ENCODE peak calls at places on chromosomes 3 and 15, in six cellular contexts. One of them, this sample, is unnamed.

GRCh38 chr15:31328425-31328998 is 1.9 kb downstream of the KLF13 start:
- DNase-seq in HCT116: no peak
- DNase-seq in HepG2: no peak
- DNase-seq in GM12878: no peak
- DNase-seq in K562: no peak
- DNase-seq in H1: no peak
- DNase-seq in this sample: no peak

GRCh38 chr3:1734494-1735122 is 364.1 kb upstream of the CNTN4 start:
- DNase-seq in HCT116: no peak
- DNase-seq in HepG2: no peak
- DNase-seq in GM12878: no peak
- DNase-seq in K562: no peak
- DNase-seq in H1: no peak
- DNase-seq in this sample: no peak

GRCh38 chr3:186361612-186362408 is at the start of gene DGKG:
- DNase-seq in HCT116: no peak
- DNase-seq in HepG2: no peak
- DNase-seq in GM12878: no peak
- DNase-seq in K562: no peak
- DNase-seq in H1: peak
- DNase-seq in this sample: no peak

GRCh38 chr3:52694528-52695189 is 8.8 kb downstream of the GNL3 start:
- DNase-seq in HCT116: no peak
- DNase-seq in HepG2: no peak
- DNase-seq in GM12878: no peak
- DNase-seq in K562: peak
- DNase-seq in H1: no peak
- DNase-seq in this sample: no peak

GRCh38 chr3:127081001-127081720 is 98.2 kb downstream of the PLXNA1 start:
- DNase-seq in HCT116: no peak
- DNase-seq in HepG2: no peak
- DNase-seq in GM12878: no peak
- DNase-seq in K562: no peak
- DNase-seq in H1: no peak
- DNase-seq in this sample: no peak

GRCh38 chr15:39110746-39111145 is 470.1 kb upstream of the THBS1 start:
- DNase-seq in HCT116: no peak
- DNase-seq in HepG2: no peak
- DNase-seq in GM12878: no peak
- DNase-seq in K562: no peak
- DNase-seq in H1: no peak
- DNase-seq in this sample: no peak

GRCh38 chr3:107870096-107870495 is 220.7 kb downstream of the CD47 start:
- DNase-seq in HCT116: no peak
- DNase-seq in HepG2: no peak
- DNase-seq in GM12878: no peak
- DNase-seq in K562: no peak
- DNase-seq in H1: no peak
- DNase-seq in this sample: no peak

GRCh38 chr3:139044366-139045210 is at the start of gene PRR23C:
- DNase-seq in HCT116: no peak
- DNase-seq in HepG2: no peak
- DNase-seq in GM12878: no peak
- DNase-seq in K562: no peak
- DNase-seq in H1: no peak
- DNase-seq in this sample: no peak

GRCh38 chr15:44569316-44569715 is 32.4 kb downstream of the EIF3J start:
- DNase-seq in HCT116: no peak
- DNase-seq in HepG2: no peak
- DNase-seq in GM12878: no peak
- DNase-seq in K562: no peak
- DNase-seq in H1: no peak
- DNase-seq in this sample: no peak

GRCh38 chr3:155391104-155391503 is 97.6 kb upstream of the STRIT1 start:
- DNase-seq in HCT116: no peak
- DNase-seq in HepG2: no peak
- DNase-seq in GM12878: no peak
- DNase-seq in K562: no peak
- DNase-seq in H1: no peak
- DNase-seq in this sample: no peak

GRCh38 chr3:1183320-1184048 is 90.7 kb downstream of the CNTN6 start:
- DNase-seq in HCT116: no peak
- DNase-seq in HepG2: no peak
- DNase-seq in GM12878: no peak
- DNase-seq in K562: no peak
- DNase-seq in H1: no peak
- DNase-seq in this sample: no peak

GRCh38 chr3:55060921-55061555 is 133.2 kb upstream of the LRTM1 start:
- DNase-seq in HCT116: no peak
- DNase-seq in HepG2: no peak
- DNase-seq in GM12878: no peak
- DNase-seq in K562: no peak
- DNase-seq in H1: no peak
- DNase-seq in this sample: peak

GRCh38 chr3:118628704-118629341 is 405.8 kb downstream of the IGSF11 start:
- DNase-seq in HCT116: peak
- DNase-seq in HepG2: peak
- DNase-seq in GM12878: peak
- DNase-seq in K562: peak
- DNase-seq in H1: peak
- DNase-seq in this sample: peak

GRCh38 chr3:52028572-52028971 is 27.8 kb downstream of the DUSP7 start:
- DNase-seq in HCT116: no peak
- DNase-seq in HepG2: no peak
- DNase-seq in GM12878: no peak
- DNase-seq in K562: no peak
- DNase-seq in H1: no peak
- DNase-seq in this sample: no peak

GRCh38 chr15:84844964-84845363 is 27.8 kb downstream of the ALPK3 start:
- DNase-seq in HCT116: no peak
- DNase-seq in HepG2: peak
- DNase-seq in GM12878: no peak
- DNase-seq in K562: no peak
- DNase-seq in H1: no peak
- DNase-seq in this sample: no peak

GRCh38 chr15:65110676-65111292 is 4.2 kb downstream of the UBAP1L start:
- DNase-seq in HCT116: no peak
- DNase-seq in HepG2: no peak
- DNase-seq in GM12878: no peak
- DNase-seq in K562: peak
- DNase-seq in H1: no peak
- DNase-seq in this sample: no peak

GRCh38 chr15:41499109-41499851 is 5.6 kb downstream of the ITPKA start:
- DNase-seq in HCT116: no peak
- DNase-seq in HepG2: no peak
- DNase-seq in GM12878: no peak
- DNase-seq in K562: no peak
- DNase-seq in H1: no peak
- DNase-seq in this sample: no peak

GRCh38 chr15:31266712-31267111 is 59.9 kb upstream of the KLF13 start:
- DNase-seq in HCT116: no peak
- DNase-seq in HepG2: no peak
- DNase-seq in GM12878: no peak
- DNase-seq in K562: no peak
- DNase-seq in H1: peak
- DNase-seq in this sample: no peak

GRCh38 chr15:26029146-26029545 is 166.0 kb upstream of the ATP10A start:
- DNase-seq in HCT116: no peak
- DNase-seq in HepG2: no peak
- DNase-seq in GM12878: no peak
- DNase-seq in K562: no peak
- DNase-seq in H1: no peak
- DNase-seq in this sample: no peak

GRCh38 chr15:77028451-77029165 is 33.7 kb downstream of the PSTPIP1 start:
- DNase-seq in HCT116: no peak
- DNase-seq in HepG2: no peak
- DNase-seq in GM12878: no peak
- DNase-seq in K562: no peak
- DNase-seq in H1: no peak
- DNase-seq in this sample: no peak

GRCh38 chr3:140292684-140293083 is 357.7 kb downstream of the CLSTN2 start:
- DNase-seq in HCT116: no peak
- DNase-seq in HepG2: no peak
- DNase-seq in GM12878: no peak
- DNase-seq in K562: no peak
- DNase-seq in H1: no peak
- DNase-seq in this sample: no peak

GRCh38 chr3:135965506-135966348 is at the start of gene PPP2R3A:
- DNase-seq in HCT116: peak
- DNase-seq in HepG2: peak
- DNase-seq in GM12878: no peak
- DNase-seq in K562: peak
- DNase-seq in H1: peak
- DNase-seq in this sample: peak

GRCh38 chr3:125042725-125043406 is 12.9 kb downstream of the HEG1 start:
- DNase-seq in HCT116: no peak
- DNase-seq in HepG2: no peak
- DNase-seq in GM12878: no peak
- DNase-seq in K562: no peak
- DNase-seq in H1: no peak
- DNase-seq in this sample: no peak

GRCh38 chr3:12994357-12994606 is 78.9 kb downstream of the IQSEC1 start:
- DNase-seq in HCT116: no peak
- DNase-seq in HepG2: no peak
- DNase-seq in GM12878: no peak
- DNase-seq in K562: peak
- DNase-seq in H1: peak
- DNase-seq in this sample: no peak

GRCh38 chr15:77768107-77768506 is 135.4 kb upstream of the LINGO1 start:
- DNase-seq in HCT116: no peak
- DNase-seq in HepG2: no peak
- DNase-seq in GM12878: no peak
- DNase-seq in K562: no peak
- DNase-seq in H1: no peak
- DNase-seq in this sample: no peak

DNA sequence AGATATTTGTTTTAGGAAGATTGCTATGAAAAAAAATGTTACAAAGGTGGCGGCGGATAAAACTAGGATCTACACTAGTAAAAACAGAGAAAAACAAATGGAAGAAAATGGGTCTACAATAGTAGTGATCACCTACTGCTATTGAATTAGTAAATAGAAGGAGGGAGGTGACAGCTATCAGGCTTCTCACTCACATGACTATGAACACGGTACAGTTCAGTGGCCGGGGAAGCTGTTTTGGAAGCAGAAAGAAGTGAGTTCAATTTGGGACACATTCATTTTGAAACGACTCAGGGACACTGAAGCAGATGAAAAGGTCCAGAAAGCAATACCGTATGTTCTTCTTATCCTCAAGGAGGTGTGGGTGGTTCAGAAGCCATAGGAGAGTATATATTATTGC is 138.3 kb downstream of the GSK3B start:
- DNase-seq in HCT116: no peak
- DNase-seq in HepG2: no peak
- DNase-seq in GM12878: no peak
- DNase-seq in K562: no peak
- DNase-seq in H1: no peak
- DNase-seq in this sample: no peak
- TF ChIP-seq ZNF274 in HCT116: no peak
- TF ChIP-seq ZNF274 in HepG2: no peak
- TF ChIP-seq ZNF274 in GM12878: no peak
- TF ChIP-seq ZNF274 in K562: no peak
- TF ChIP-seq ZNF274 in H1: no peak
- TF ChIP-seq ZNF274 in this sample: no peak

GRCh38 chr15:74573987-74574386 is 33.0 kb downstream of the ARID3B start:
- DNase-seq in HCT116: no peak
- DNase-seq in HepG2: no peak
- DNase-seq in GM12878: no peak
- DNase-seq in K562: no peak
- DNase-seq in H1: no peak
- DNase-seq in this sample: no peak
- TF ChIP-seq ZNF274 in HCT116: no peak
- TF ChIP-seq ZNF274 in HepG2: no peak
- TF ChIP-seq ZNF274 in GM12878: no peak
- TF ChIP-seq ZNF274 in K562: no peak
- TF ChIP-seq ZNF274 in H1: no peak
- TF ChIP-seq ZNF274 in this sample: no peak

DNA sequence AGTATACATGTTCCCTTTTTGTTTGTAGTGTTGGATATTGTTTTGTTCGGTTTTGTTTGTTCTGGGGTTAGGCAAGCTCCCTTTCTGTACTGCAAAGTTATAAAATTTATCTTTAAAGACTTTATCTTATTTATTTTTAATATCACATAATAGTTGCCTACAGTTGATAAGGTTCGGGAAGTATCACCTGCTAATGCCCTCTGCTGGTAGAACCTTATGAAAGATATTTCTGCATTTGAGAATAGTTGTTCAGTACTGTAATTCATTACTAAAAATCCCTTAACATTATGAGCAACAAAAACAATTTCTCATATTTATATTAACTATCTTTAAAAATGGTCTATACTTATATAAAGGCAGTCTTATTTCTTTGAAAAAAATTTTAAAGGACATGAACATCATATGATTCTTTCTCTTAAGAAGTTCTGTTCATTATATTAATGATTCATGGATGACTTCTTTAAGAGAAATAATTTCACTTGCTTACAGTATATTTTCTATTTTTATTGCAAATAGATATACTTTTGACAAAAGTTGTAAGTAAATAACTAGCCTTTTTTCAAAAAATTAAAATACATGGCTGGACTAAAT is 1126.8 kb downstream of the SI start:
- DNase-seq in HCT116: no peak
- DNase-seq in HepG2: peak
- DNase-seq in GM12878: no peak
- DNase-seq in K562: no peak
- DNase-seq in H1: no peak
- DNase-seq in this sample: no peak
- TF ChIP-seq ZNF274 in HCT116: no peak
- TF ChIP-seq ZNF274 in HepG2: no peak
- TF ChIP-seq ZNF274 in GM12878: no peak
- TF ChIP-seq ZNF274 in K562: no peak
- TF ChIP-seq ZNF274 in H1: no peak
- TF ChIP-seq ZNF274 in this sample: no peak

DNA sequence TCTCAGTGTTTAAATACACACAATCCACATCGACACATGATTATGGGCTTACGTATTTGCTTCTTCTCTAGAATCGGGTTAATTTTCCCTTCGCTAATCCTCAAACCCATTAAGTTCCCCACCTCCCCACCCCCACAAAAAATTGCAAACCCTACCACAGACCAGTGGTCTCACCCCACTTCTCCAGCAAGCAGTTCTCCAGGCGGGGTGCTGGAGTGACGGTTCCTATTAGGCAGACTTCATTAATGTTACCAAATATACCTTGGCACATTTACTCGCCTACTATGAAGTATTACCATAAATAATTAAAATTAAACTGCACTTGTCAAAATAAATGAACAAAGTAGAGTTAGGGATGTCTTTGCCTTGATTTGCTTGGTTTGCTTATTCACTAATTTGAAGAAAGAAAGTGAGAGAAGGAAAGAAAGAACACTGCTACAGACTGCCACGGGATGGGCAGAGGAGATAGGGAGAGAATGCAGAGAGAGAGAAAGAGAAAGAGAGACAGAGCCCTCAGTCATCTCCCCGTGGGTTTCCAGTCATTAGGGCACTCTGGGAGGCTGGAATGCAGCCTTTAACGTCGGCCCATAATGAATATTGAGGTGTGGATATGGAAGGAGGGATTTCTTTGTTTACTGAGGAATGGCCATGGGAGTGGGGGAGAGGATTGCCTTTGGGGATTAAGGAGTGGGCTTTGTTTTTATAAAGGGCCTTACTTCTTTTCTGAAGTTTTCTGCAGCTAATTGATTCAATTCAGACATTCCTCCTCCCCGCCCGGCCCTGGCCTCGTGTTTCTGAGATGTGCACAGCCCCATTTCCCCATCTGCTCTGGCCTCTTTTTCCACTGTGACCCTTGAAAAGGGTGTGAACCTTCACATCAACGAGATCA is 39.7 kb upstream of the POLG start:
- DNase-seq in HCT116: no peak
- DNase-seq in HepG2: no peak
- DNase-seq in GM12878: no peak
- DNase-seq in K562: no peak
- DNase-seq in H1: no peak
- DNase-seq in this sample: no peak
- TF ChIP-seq ZNF274 in HCT116: no peak
- TF ChIP-seq ZNF274 in HepG2: no peak
- TF ChIP-seq ZNF274 in GM12878: no peak
- TF ChIP-seq ZNF274 in K562: no peak
- TF ChIP-seq ZNF274 in H1: no peak
- TF ChIP-seq ZNF274 in this sample: no peak

This sample was measured in NT2/D1.